ENCODE peak calls at places on chromosome 4, in seven cellular contexts. One of them, this sample, is unnamed.

GRCh38 chr4:78923459-78924312 is 15.6 kb downstream of the PAQR3 start:
- DNase-seq in lower lobe of right lung: no peak
- DNase-seq in WERI-Rb-1: no peak
- DNase-seq in fibroblast of pulmonary artery: peak
- DNase-seq in IMR-90: no peak
- DNase-seq in RWPE1: no peak
- DNase-seq in osteocyte: no peak
- DNase-seq in this sample: no peak

GRCh38 chr4:46886711-46887110 is 22.3 kb downstream of the COX7B2 start:
- DNase-seq in fibroblast of pulmonary artery: peak
- DNase-seq in IMR-90: peak
- DNase-seq in lower lobe of right lung: no peak
- DNase-seq in RWPE1: peak
- DNase-seq in osteocyte: no peak
- DNase-seq in WERI-Rb-1: no peak
- DNase-seq in this sample: no peak

GRCh38 chr4:38815879-38816782 is 11.5 kb upstream of the TLR1 start:
- DNase-seq in lower lobe of right lung: no peak
- DNase-seq in fibroblast of pulmonary artery: no peak
- DNase-seq in WERI-Rb-1: no peak
- DNase-seq in IMR-90: peak
- DNase-seq in RWPE1: no peak
- DNase-seq in osteocyte: no peak
- DNase-seq in this sample: no peak

GRCh38 chr4:23890369-23891063 is 669 bp upstream of the PPARGC1A start:
- DNase-seq in fibroblast of pulmonary artery: no peak
- DNase-seq in lower lobe of right lung: no peak
- DNase-seq in osteocyte: no peak
- DNase-seq in RWPE1: no peak
- DNase-seq in WERI-Rb-1: no peak
- DNase-seq in IMR-90: no peak
- DNase-seq in this sample: no peak

GRCh38 chr4:185587444-185588161 is 52.3 kb upstream of the PDLIM3 start:
- DNase-seq in IMR-90: peak
- DNase-seq in fibroblast of pulmonary artery: peak
- DNase-seq in RWPE1: no peak
- DNase-seq in WERI-Rb-1: peak
- DNase-seq in osteocyte: no peak
- DNase-seq in lower lobe of right lung: no peak
- DNase-seq in this sample: no peak

GRCh38 chr4:71377561-71377960 is 38.7 kb downstream of the SLC4A4 start:
- DNase-seq in WERI-Rb-1: no peak
- DNase-seq in fibroblast of pulmonary artery: peak
- DNase-seq in lower lobe of right lung: no peak
- DNase-seq in IMR-90: peak
- DNase-seq in RWPE1: peak
- DNase-seq in osteocyte: no peak
- DNase-seq in this sample: peak

GRCh38 chr4:82645868-82646267 is 84.1 kb upstream of the TMEM150C start:
- DNase-seq in osteocyte: no peak
- DNase-seq in RWPE1: no peak
- DNase-seq in IMR-90: no peak
- DNase-seq in fibroblast of pulmonary artery: no peak
- DNase-seq in lower lobe of right lung: no peak
- DNase-seq in WERI-Rb-1: no peak
- DNase-seq in this sample: no peak

GRCh38 chr4:78155616-78156105 is 98.5 kb downstream of the FRAS1 start:
- DNase-seq in IMR-90: no peak
- DNase-seq in lower lobe of right lung: no peak
- DNase-seq in WERI-Rb-1: no peak
- DNase-seq in RWPE1: no peak
- DNase-seq in osteocyte: no peak
- DNase-seq in fibroblast of pulmonary artery: no peak
- DNase-seq in this sample: peak

GRCh38 chr4:53015681-53016080 is 153.6 kb downstream of the RASL11B start:
- DNase-seq in fibroblast of pulmonary artery: peak
- DNase-seq in RWPE1: no peak
- DNase-seq in osteocyte: no peak
- DNase-seq in WERI-Rb-1: peak
- DNase-seq in IMR-90: peak
- DNase-seq in lower lobe of right lung: no peak
- DNase-seq in this sample: peak

GRCh38 chr4:89121711-89122387 is 10.5 kb downstream of the TIGD2 start:
- DNase-seq in WERI-Rb-1: no peak
- DNase-seq in lower lobe of right lung: no peak
- DNase-seq in IMR-90: no peak
- DNase-seq in fibroblast of pulmonary artery: no peak
- DNase-seq in RWPE1: no peak
- DNase-seq in osteocyte: no peak
- DNase-seq in this sample: no peak

GRCh38 chr4:147370473-147370872 is 110.4 kb upstream of the EDNRA start:
- DNase-seq in IMR-90: peak
- DNase-seq in RWPE1: peak
- DNase-seq in WERI-Rb-1: no peak
- DNase-seq in osteocyte: no peak
- DNase-seq in lower lobe of right lung: no peak
- DNase-seq in fibroblast of pulmonary artery: peak
- DNase-seq in this sample: no peak

GRCh38 chr4:121139533-121140222 is 24.4 kb downstream of the TNIP3 start:
- DNase-seq in lower lobe of right lung: no peak
- DNase-seq in RWPE1: no peak
- DNase-seq in osteocyte: no peak
- DNase-seq in WERI-Rb-1: no peak
- DNase-seq in IMR-90: peak
- DNase-seq in fibroblast of pulmonary artery: peak
- DNase-seq in this sample: peak

GRCh38 chr4:23305026-23305425 is 584.8 kb downstream of the PPARGC1A start:
- DNase-seq in IMR-90: no peak
- DNase-seq in osteocyte: no peak
- DNase-seq in fibroblast of pulmonary artery: peak
- DNase-seq in RWPE1: no peak
- DNase-seq in lower lobe of right lung: no peak
- DNase-seq in WERI-Rb-1: no peak
- DNase-seq in this sample: no peak

GRCh38 chr4:150906987-150907633 is 108.0 kb downstream of the LRBA start:
- DNase-seq in fibroblast of pulmonary artery: peak
- DNase-seq in osteocyte: no peak
- DNase-seq in IMR-90: no peak
- DNase-seq in RWPE1: no peak
- DNase-seq in lower lobe of right lung: no peak
- DNase-seq in WERI-Rb-1: no peak
- DNase-seq in this sample: no peak

GRCh38 chr4:145177511-145177905 is 2.9 kb downstream of the OTUD4 start:
- DNase-seq in IMR-90: peak
- DNase-seq in lower lobe of right lung: no peak
- DNase-seq in WERI-Rb-1: no peak
- DNase-seq in osteocyte: no peak
- DNase-seq in RWPE1: no peak
- DNase-seq in fibroblast of pulmonary artery: peak
- DNase-seq in this sample: no peak

GRCh38 chr4:66609014-66609413 is 936.3 kb downstream of the CENPC start:
- DNase-seq in IMR-90: no peak
- DNase-seq in fibroblast of pulmonary artery: no peak
- DNase-seq in osteocyte: no peak
- DNase-seq in RWPE1: no peak
- DNase-seq in WERI-Rb-1: no peak
- DNase-seq in lower lobe of right lung: no peak
- DNase-seq in this sample: no peak

GRCh38 chr4:92636038-92636825 is 332.5 kb downstream of the GRID2 start:
- DNase-seq in lower lobe of right lung: no peak
- DNase-seq in fibroblast of pulmonary artery: peak
- DNase-seq in WERI-Rb-1: no peak
- DNase-seq in osteocyte: no peak
- DNase-seq in RWPE1: no peak
- DNase-seq in IMR-90: no peak
- DNase-seq in this sample: no peak

GRCh38 chr4:53497446-53498069 is 93.7 kb downstream of the LNX1 start:
- DNase-seq in fibroblast of pulmonary artery: peak
- DNase-seq in RWPE1: no peak
- DNase-seq in osteocyte: no peak
- DNase-seq in IMR-90: peak
- DNase-seq in WERI-Rb-1: no peak
- DNase-seq in lower lobe of right lung: no peak
- DNase-seq in this sample: peak

GRCh38 chr4:3145251-3145908 is 70.9 kb downstream of the HTT start:
- DNase-seq in osteocyte: no peak
- DNase-seq in WERI-Rb-1: no peak
- DNase-seq in IMR-90: peak
- DNase-seq in fibroblast of pulmonary artery: peak
- DNase-seq in RWPE1: no peak
- DNase-seq in lower lobe of right lung: no peak
- DNase-seq in this sample: peak
- TF ChIP-seq CTCF in osteocyte: peak
- TF ChIP-seq CTCF in WERI-Rb-1: no peak
- TF ChIP-seq CTCF in IMR-90: peak
- TF ChIP-seq CTCF in fibroblast of pulmonary artery: peak
- TF ChIP-seq CTCF in RWPE1: no peak
- TF ChIP-seq CTCF in lower lobe of right lung: no peak
- TF ChIP-seq CTCF in this sample: peak

DNA sequence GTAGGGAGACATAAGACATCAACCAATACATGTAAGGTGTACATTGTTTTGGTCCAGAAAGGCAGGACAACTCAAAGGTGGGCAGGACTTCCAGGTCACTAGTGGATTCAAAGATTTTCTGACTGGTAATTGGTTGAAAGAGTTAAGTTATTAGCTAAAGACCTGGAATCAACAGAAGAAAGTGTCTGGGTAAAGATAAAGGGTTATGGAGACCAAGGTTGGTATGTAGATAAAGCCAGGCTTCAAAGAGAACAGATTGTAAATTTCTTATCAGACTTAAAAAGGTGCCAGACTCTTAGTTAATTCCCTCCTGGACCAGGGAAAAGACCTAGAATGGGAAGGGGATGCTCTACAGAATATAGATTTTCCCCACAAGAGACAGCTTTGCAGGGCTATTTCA is 28.3 kb upstream of the GAB1 start:
- DNase-seq in IMR-90: no peak
- DNase-seq in RWPE1: no peak
- DNase-seq in WERI-Rb-1: no peak
- DNase-seq in lower lobe of right lung: no peak
- DNase-seq in fibroblast of pulmonary artery: no peak
- DNase-seq in osteocyte: no peak
- DNase-seq in this sample: no peak
- TF ChIP-seq CTCF in IMR-90: no peak
- TF ChIP-seq CTCF in RWPE1: no peak
- TF ChIP-seq CTCF in WERI-Rb-1: no peak
- TF ChIP-seq CTCF in lower lobe of right lung: no peak
- TF ChIP-seq CTCF in fibroblast of pulmonary artery: no peak
- TF ChIP-seq CTCF in osteocyte: no peak
- TF ChIP-seq CTCF in this sample: no peak

GRCh38 chr4:134756456-134756855 is 554.9 kb upstream of the PABPC4L start:
- DNase-seq in fibroblast of pulmonary artery: no peak
- DNase-seq in WERI-Rb-1: no peak
- DNase-seq in lower lobe of right lung: no peak
- DNase-seq in osteocyte: no peak
- DNase-seq in IMR-90: no peak
- DNase-seq in RWPE1: no peak
- DNase-seq in this sample: no peak

GRCh38 chr4:134762053-134762452 is 560.5 kb upstream of the PABPC4L start:
- DNase-seq in RWPE1: no peak
- DNase-seq in fibroblast of pulmonary artery: no peak
- DNase-seq in IMR-90: no peak
- DNase-seq in WERI-Rb-1: peak
- DNase-seq in lower lobe of right lung: no peak
- DNase-seq in osteocyte: no peak
- DNase-seq in this sample: no peak
- TF ChIP-seq CTCF in RWPE1: no peak
- TF ChIP-seq CTCF in fibroblast of pulmonary artery: no peak
- TF ChIP-seq CTCF in IMR-90: no peak
- TF ChIP-seq CTCF in WERI-Rb-1: peak
- TF ChIP-seq CTCF in lower lobe of right lung: no peak
- TF ChIP-seq CTCF in osteocyte: peak
- TF ChIP-seq CTCF in this sample: peak

GRCh38 chr4:37241646-37242045 is 2.9 kb upstream of the NWD2 start:
- DNase-seq in fibroblast of pulmonary artery: no peak
- DNase-seq in lower lobe of right lung: no peak
- DNase-seq in RWPE1: no peak
- DNase-seq in IMR-90: no peak
- DNase-seq in osteocyte: no peak
- DNase-seq in WERI-Rb-1: no peak
- DNase-seq in this sample: no peak
- TF ChIP-seq CTCF in fibroblast of pulmonary artery: no peak
- TF ChIP-seq CTCF in lower lobe of right lung: no peak
- TF ChIP-seq CTCF in RWPE1: no peak
- TF ChIP-seq CTCF in IMR-90: no peak
- TF ChIP-seq CTCF in osteocyte: no peak
- TF ChIP-seq CTCF in WERI-Rb-1: no peak
- TF ChIP-seq CTCF in this sample: no peak

GRCh38 chr4:8940792-8941491 is 69.3 kb upstream of the HMX1 start:
- DNase-seq in WERI-Rb-1: peak
- DNase-seq in fibroblast of pulmonary artery: no peak
- DNase-seq in osteocyte: peak
- DNase-seq in RWPE1: no peak
- DNase-seq in IMR-90: no peak
- DNase-seq in lower lobe of right lung: no peak
- DNase-seq in this sample: no peak
- TF ChIP-seq CTCF in WERI-Rb-1: peak
- TF ChIP-seq CTCF in fibroblast of pulmonary artery: no peak
- TF ChIP-seq CTCF in osteocyte: no peak
- TF ChIP-seq CTCF in RWPE1: peak
- TF ChIP-seq CTCF in IMR-90: no peak
- TF ChIP-seq CTCF in lower lobe of right lung: no peak
- TF ChIP-seq CTCF in this sample: peak